ENCODE peak calls at places on chromosome 11, in ten cellular contexts. A is GM12865, X is AG04450, C is body of pancreas, F is heart right ventricle, V is endothelial cell of umbilical vein, P is prostate gland, B is Calu3, U is astrocyte of the cerebellum, G is cardiac muscle cell. O is an unnamed sample.
A peak's percentile ranks its signal among the peaks of the same experiment; 100 is the strongest.

GRCh38 chr11:97364047-97364446 is 974.2 kb downstream of the JRKL start:
- DNase-seq in A (no peak), X (no peak), C (no peak), F (no peak), V (peak; percentile 26), P (no peak), B (no peak), U (peak; percentile 44), G (no peak), O (no peak)

GRCh38 chr11:125376117-125376516 is 119.9 kb downstream of the FEZ1 start:
- DNase-seq in A (peak; percentile 20), X (no peak), C (peak; percentile 69), F (peak; percentile 83), V (no peak), P (peak; percentile 52), B (no peak), U (no peak), G (peak; percentile 92), O (no peak)

GRCh38 chr11:12105471-12105870 is 4.9 kb upstream of the MICAL2 start:
- DNase-seq in A (no peak), X (no peak), C (no peak), F (no peak), V (no peak), P (no peak), B (no peak), U (no peak), G (no peak), O (no peak)

GRCh38 chr11:27319065-27319464 is 44.0 kb downstream of the CCDC34 start:
- DNase-seq in A (peak; percentile 77), X (no peak), C (no peak), F (no peak), V (no peak), P (no peak), B (peak; percentile 13), U (no peak), G (no peak), O (no peak)

GRCh38 chr11:84056696-84057095 is 770.5 kb upstream of the CCDC90B start:
- DNase-seq in A (no peak), X (no peak), C (no peak), F (no peak), V (no peak), P (no peak), B (no peak), U (no peak), G (no peak), O (no peak)

GRCh38 chr11:107849791-107850190 is 8.8 kb downstream of the SLC35F2 start:
- DNase-seq in A (no peak), X (no peak), C (no peak), F (no peak), V (no peak), P (no peak), B (no peak), U (no peak), G (no peak), O (no peak)

GRCh38 chr11:92226331-92227232 is 2.0 kb downstream of the FAT3 start:
- DNase-seq in A (no peak), X (no peak), C (peak; percentile 8), F (no peak), V (no peak), P (no peak), B (peak; percentile 33), U (no peak), G (peak; percentile 62), O (peak; percentile 50)

GRCh38 chr11:118641463-118642019 is 34.1 kb downstream of the PHLDB1 start:
- DNase-seq in A (peak; percentile 15), X (no peak), C (peak; percentile 91), F (no peak), V (no peak), P (peak; percentile 61), B (peak; percentile 54), U (no peak), G (no peak), O (no peak)

GRCh38 chr11:94297967-94298576 is 6.3 kb upstream of the IZUMO1R start:
- DNase-seq in A (peak; percentile 10), X (no peak), C (no peak), F (no peak), V (no peak), P (no peak), B (no peak), U (no peak), G (no peak), O (no peak)

GRCh38 chr11:116424615-116425261 is 348.0 kb downstream of the BUD13 start:
- DNase-seq in A (no peak), X (no peak), C (peak; percentile 12), F (no peak), V (peak; percentile 4), P (no peak), B (no peak), U (no peak), G (peak; percentile 20), O (no peak)

GRCh38 chr11:1074244-1075221 is at the start of gene MUC2:
- DNase-seq in A (no peak), X (no peak), C (no peak), F (no peak), V (no peak), P (no peak), B (no peak), U (no peak), G (no peak), O (no peak)

GRCh38 chr11:117902001-117902855 is 25.8 kb upstream of the FXYD6 start:
- DNase-seq in A (no peak), X (no peak), C (no peak), F (no peak), V (no peak), P (no peak), B (no peak), U (no peak), G (no peak), O (no peak)

GRCh38 chr11:76193219-76193618 is 13.1 kb downstream of the WNT11 start:
- DNase-seq in A (no peak), X (no peak), C (no peak), F (no peak), V (no peak), P (no peak), B (no peak), U (no peak), G (no peak), O (no peak)

GRCh38 chr11:19650929-19651487 is 61.6 kb upstream of the NAV2 start:
- DNase-seq in A (no peak), X (no peak), C (no peak), F (no peak), V (no peak), P (no peak), B (no peak), U (no peak), G (peak; percentile 89), O (no peak)

GRCh38 chr11:57349491-57350274 is 11.5 kb downstream of the P2RX3 start:
- DNase-seq in A (peak; percentile 54), X (no peak), C (peak; percentile 71), F (peak; percentile 70), V (peak; percentile 41), P (peak; percentile 23), B (peak; percentile 71), U (no peak), G (peak; percentile 76), O (peak; percentile 86)
- TF ChIP-seq CTCF in A (peak; percentile 85), X (peak; percentile 89), C (peak; percentile 85), F (peak; percentile 93), V (peak; percentile 88), P (peak; percentile 79), B (peak; percentile 80), U (peak; percentile 81), G (peak; percentile 87), O (peak; percentile 92)

GRCh38 chr11:64653388-64653973 is 62.5 kb downstream of the SLC22A12 start:
- DNase-seq in A (no peak), X (no peak), C (no peak), F (no peak), V (no peak), P (no peak), B (no peak), U (no peak), G (no peak), O (no peak)
- TF ChIP-seq CTCF in A (no peak), X (no peak), C (no peak), F (no peak), V (no peak), P (no peak), B (no peak), U (no peak), G (no peak), O (peak; percentile 15)

GRCh38 chr11:123741159-123741951 is at the start of gene ZNF202:
- DNase-seq in A (peak; percentile 93), X (peak; percentile 66), C (peak; percentile 92), F (peak; percentile 93), V (peak; percentile 91), P (peak; percentile 85), B (peak; percentile 83), U (peak; percentile 66), G (peak; percentile 95), O (peak; percentile 85)
- TF ChIP-seq CTCF in A (no peak), X (peak; percentile 7), C (peak; percentile 38), F (peak; percentile 21), V (no peak), P (no peak), B (no peak), U (peak; percentile 5), G (no peak), O (peak; percentile 57)

GRCh38 chr11:47356998-47357329 is 4.5 kb upstream of the MYBPC3 start:
- DNase-seq in A (no peak), X (no peak), C (no peak), F (no peak), V (no peak), P (no peak), B (no peak), U (no peak), G (no peak), O (no peak)

GRCh38 chr11:47353978-47354774 is 1.7 kb upstream of the MYBPC3 start:
- DNase-seq in A (no peak), X (no peak), C (no peak), F (no peak), V (no peak), P (no peak), B (no peak), U (no peak), G (no peak), O (no peak)

GRCh38 chr11:47356129-47356997 is 3.9 kb upstream of the MYBPC3 start:
- DNase-seq in A (no peak), X (no peak), C (no peak), F (no peak), V (no peak), P (no peak), B (no peak), U (no peak), G (no peak), O (no peak)

GRCh38 chr11:47354913-47355282 is 2.4 kb upstream of the MYBPC3 start:
- DNase-seq in A (no peak), X (no peak), C (no peak), F (peak; percentile 10), V (no peak), P (no peak), B (no peak), U (no peak), G (no peak), O (no peak)

DNA sequence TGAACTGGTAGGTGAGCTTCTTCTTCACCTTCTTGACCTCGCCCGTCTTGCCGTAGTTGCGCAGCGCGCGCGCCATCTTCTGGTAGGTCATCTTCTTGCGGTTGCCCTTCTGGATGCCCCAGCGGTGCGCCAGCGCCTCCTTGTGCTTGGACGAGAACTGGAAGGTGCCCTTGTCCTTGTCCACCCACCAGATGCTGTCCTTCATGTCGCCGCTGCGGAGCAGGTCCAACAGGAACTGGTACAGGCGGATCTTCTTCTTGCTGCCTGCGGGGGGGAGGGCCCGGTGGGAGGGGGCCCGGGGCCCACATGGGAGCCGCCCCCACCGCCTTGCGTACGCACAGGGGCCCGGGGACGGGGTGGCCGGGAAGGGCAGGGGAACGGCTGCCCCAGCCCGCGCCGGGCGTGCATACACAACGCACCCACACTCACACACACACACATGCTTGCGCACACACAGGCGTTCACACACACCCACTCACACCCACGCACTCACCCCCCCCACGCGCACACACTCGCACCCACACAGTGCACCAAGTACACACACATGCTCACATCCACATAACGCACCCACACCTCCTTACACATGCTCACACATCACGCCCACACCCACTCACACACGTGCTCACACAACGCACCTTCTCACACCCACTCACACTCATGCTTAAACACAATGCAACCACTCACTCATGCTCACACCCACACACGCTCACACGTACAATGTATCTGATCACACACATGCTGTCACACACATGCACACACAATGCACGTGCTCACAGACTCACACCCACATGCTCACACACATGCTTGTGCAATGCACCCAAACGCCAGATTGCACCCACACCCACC is 3.0 kb upstream of the MYBPC3 start:
- DNase-seq in A (peak; percentile 44), X (peak; percentile 74), C (peak; percentile 98), F (peak; percentile 95), V (peak; percentile 92), P (peak; percentile 96), B (peak; percentile 96), U (peak; percentile 65), G (peak; percentile 98), O (peak; percentile 98)
- TF ChIP-seq CTCF in A (peak; percentile 23), X (peak; percentile 95), C (peak; percentile 100), F (peak; percentile 91), V (peak; percentile 97), P (peak; percentile 90), B (peak; percentile 97), U (peak; percentile 87), G (peak; percentile 97), O (peak; percentile 97)